ENCODE peak calls at places on chromosomes 2 and 18, in eight cellular contexts. One of them, this sample, is unnamed. For H3K9me3, the result is how much of the 10 kb centered on the place peaks cover.

GRCh38 chr2:200131307-200131706 is 175.2 kb upstream of the SPATS2L start:
- DNase-seq in SK-N-SH: no peak
- DNase-seq in neural progenitor cell: no peak
- DNase-seq in hepatocyte: no peak
- DNase-seq in OCI-LY7: no peak
- DNase-seq in HCT116: no peak
- DNase-seq in PC-3: peak
- DNase-seq in GM23248: no peak
- DNase-seq in this sample: no peak

GRCh38 chr18:24530630-24531111 is 70.2 kb downstream of the HRH4 start:
- DNase-seq in hepatocyte: peak
- DNase-seq in HCT116: peak
- DNase-seq in GM23248: peak
- DNase-seq in OCI-LY7: no peak
- DNase-seq in SK-N-SH: no peak
- DNase-seq in PC-3: peak
- DNase-seq in neural progenitor cell: no peak
- DNase-seq in this sample: no peak

GRCh38 chr2:121387591-121388325 is 102.8 kb upstream of the TFCP2L1 start:
- DNase-seq in HCT116: no peak
- DNase-seq in hepatocyte: no peak
- DNase-seq in GM23248: peak
- DNase-seq in OCI-LY7: no peak
- DNase-seq in SK-N-SH: no peak
- DNase-seq in PC-3: no peak
- DNase-seq in neural progenitor cell: no peak
- DNase-seq in this sample: no peak

GRCh38 chr2:238256594-238257104 is 16.8 kb upstream of the HES6 start:
- DNase-seq in PC-3: peak
- DNase-seq in GM23248: peak
- DNase-seq in neural progenitor cell: peak
- DNase-seq in OCI-LY7: peak
- DNase-seq in HCT116: peak
- DNase-seq in hepatocyte: peak
- DNase-seq in SK-N-SH: peak
- DNase-seq in this sample: peak

GRCh38 chr2:138496096-138496651 is 5.4 kb upstream of the SPOPL start:
- DNase-seq in hepatocyte: no peak
- DNase-seq in HCT116: no peak
- DNase-seq in PC-3: no peak
- DNase-seq in neural progenitor cell: peak
- DNase-seq in SK-N-SH: no peak
- DNase-seq in GM23248: no peak
- DNase-seq in OCI-LY7: no peak
- DNase-seq in this sample: no peak

GRCh38 chr18:11994346-11994707 is 13.0 kb downstream of the IMPA2 start:
- DNase-seq in GM23248: peak
- DNase-seq in PC-3: peak
- DNase-seq in OCI-LY7: no peak
- DNase-seq in neural progenitor cell: no peak
- DNase-seq in SK-N-SH: no peak
- DNase-seq in HCT116: no peak
- DNase-seq in hepatocyte: peak
- DNase-seq in this sample: no peak

GRCh38 chr18:79515944-79516351 is 120.2 kb downstream of the NFATC1 start:
- DNase-seq in HCT116: no peak
- DNase-seq in SK-N-SH: no peak
- DNase-seq in PC-3: no peak
- DNase-seq in GM23248: no peak
- DNase-seq in neural progenitor cell: no peak
- DNase-seq in hepatocyte: no peak
- DNase-seq in OCI-LY7: peak
- DNase-seq in this sample: no peak

GRCh38 chr2:234904785-234905184 is 47.0 kb upstream of the SH3BP4 start:
- DNase-seq in GM23248: no peak
- DNase-seq in PC-3: no peak
- DNase-seq in hepatocyte: no peak
- DNase-seq in neural progenitor cell: no peak
- DNase-seq in HCT116: no peak
- DNase-seq in OCI-LY7: no peak
- DNase-seq in SK-N-SH: no peak
- DNase-seq in this sample: no peak

GRCh38 chr2:122831644-122832043 is 1076.2 kb downstream of the TSN start:
- DNase-seq in hepatocyte: peak
- DNase-seq in PC-3: peak
- DNase-seq in SK-N-SH: no peak
- DNase-seq in OCI-LY7: no peak
- DNase-seq in neural progenitor cell: no peak
- DNase-seq in GM23248: peak
- DNase-seq in HCT116: no peak
- DNase-seq in this sample: no peak

DNA sequence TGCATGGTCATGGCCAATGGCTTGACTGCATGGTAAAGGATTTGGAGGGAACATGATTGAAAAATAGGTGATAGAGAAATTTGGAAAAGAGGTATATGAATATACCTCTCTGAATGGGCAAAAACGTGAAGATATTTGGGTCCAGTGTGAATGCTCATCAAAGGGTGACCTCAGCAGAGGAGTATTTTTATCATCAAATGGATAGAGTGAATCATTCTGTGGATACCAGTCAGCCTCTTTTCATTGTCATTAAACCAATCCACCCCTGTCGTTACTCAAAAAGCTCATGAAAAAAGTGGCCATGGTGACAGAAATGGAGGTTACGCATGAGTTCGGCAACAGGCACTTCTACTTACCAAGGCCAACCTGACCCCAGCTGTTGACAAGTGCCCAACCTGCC is 1074.7 kb downstream of the TSN start:
- DNase-seq in GM23248: no peak
- DNase-seq in SK-N-SH: no peak
- DNase-seq in HCT116: no peak
- DNase-seq in OCI-LY7: no peak
- DNase-seq in PC-3: peak
- DNase-seq in neural progenitor cell: no peak
- DNase-seq in hepatocyte: no peak
- DNase-seq in this sample: no peak
- H3K9me3 ChIP-seq in GM23248: under half
- H3K9me3 ChIP-seq in SK-N-SH: under half
- H3K9me3 ChIP-seq in HCT116: under half
- H3K9me3 ChIP-seq in OCI-LY7: under half
- H3K9me3 ChIP-seq in PC-3: under half
- H3K9me3 ChIP-seq in neural progenitor cell: under half
- H3K9me3 ChIP-seq in hepatocyte: under half
- H3K9me3 ChIP-seq in this sample: under half

GRCh38 chr2:38731090-38731489 is 20.1 kb downstream of the SRSF7 start:
- DNase-seq in neural progenitor cell: no peak
- DNase-seq in SK-N-SH: no peak
- DNase-seq in HCT116: no peak
- DNase-seq in hepatocyte: no peak
- DNase-seq in GM23248: no peak
- DNase-seq in OCI-LY7: no peak
- DNase-seq in PC-3: no peak
- DNase-seq in this sample: no peak

GRCh38 chr2:38736035-38736320 is 15.2 kb downstream of the SRSF7 start:
- DNase-seq in GM23248: no peak
- DNase-seq in SK-N-SH: no peak
- DNase-seq in OCI-LY7: no peak
- DNase-seq in PC-3: no peak
- DNase-seq in HCT116: no peak
- DNase-seq in hepatocyte: no peak
- DNase-seq in neural progenitor cell: no peak
- DNase-seq in this sample: no peak

GRCh38 chr2:38734299-38735058 is 16.7 kb downstream of the SRSF7 start:
- DNase-seq in HCT116: no peak
- DNase-seq in GM23248: no peak
- DNase-seq in OCI-LY7: no peak
- DNase-seq in PC-3: no peak
- DNase-seq in neural progenitor cell: no peak
- DNase-seq in SK-N-SH: no peak
- DNase-seq in hepatocyte: no peak
- DNase-seq in this sample: no peak

GRCh38 chr2:38731684-38732221 is 19.4 kb downstream of the SRSF7 start:
- DNase-seq in hepatocyte: no peak
- DNase-seq in SK-N-SH: no peak
- DNase-seq in neural progenitor cell: no peak
- DNase-seq in GM23248: no peak
- DNase-seq in HCT116: no peak
- DNase-seq in OCI-LY7: no peak
- DNase-seq in PC-3: no peak
- DNase-seq in this sample: no peak

DNA sequence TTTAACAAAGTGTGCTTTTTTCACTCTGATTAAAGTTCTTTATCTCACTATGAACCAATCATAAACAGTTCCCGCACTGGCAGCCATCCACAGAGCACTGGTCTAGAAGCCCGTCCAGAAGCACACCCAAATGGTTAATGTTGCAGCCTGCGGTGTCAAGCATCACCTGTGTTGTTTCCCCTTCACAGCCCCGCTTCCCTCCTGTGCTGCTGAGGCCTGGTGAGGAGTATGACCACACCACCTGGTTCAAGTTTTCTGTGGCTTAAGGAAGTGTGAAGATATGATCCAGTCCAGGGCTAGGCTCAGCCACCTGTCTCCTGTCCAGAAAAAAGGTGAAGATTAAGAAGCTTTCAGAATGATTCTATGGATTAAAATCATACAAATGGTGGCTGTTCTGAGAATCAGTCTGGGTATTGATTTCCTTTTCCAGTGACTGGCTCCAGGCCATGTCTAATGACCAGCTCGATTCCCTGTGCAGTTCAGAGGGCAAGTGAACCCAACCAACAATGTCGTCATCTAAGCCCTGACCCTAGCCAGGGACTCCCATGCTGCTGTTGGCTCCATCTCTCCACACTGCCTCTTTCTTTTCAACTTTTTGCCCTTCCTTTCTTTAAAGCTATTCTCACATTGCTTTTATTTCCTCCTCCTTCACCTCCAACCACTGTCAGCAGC is 17.7 kb downstream of the SRSF7 start:
- DNase-seq in GM23248: no peak
- DNase-seq in neural progenitor cell: no peak
- DNase-seq in SK-N-SH: no peak
- DNase-seq in PC-3: no peak
- DNase-seq in hepatocyte: no peak
- DNase-seq in HCT116: no peak
- DNase-seq in OCI-LY7: peak
- DNase-seq in this sample: peak
- TF ChIP-seq EZH2phosphoT487 in GM23248: no peak
- TF ChIP-seq EZH2phosphoT487 in neural progenitor cell: no peak
- TF ChIP-seq EZH2phosphoT487 in SK-N-SH: no peak
- TF ChIP-seq EZH2phosphoT487 in PC-3: no peak
- TF ChIP-seq EZH2phosphoT487 in hepatocyte: no peak
- TF ChIP-seq EZH2phosphoT487 in HCT116: no peak
- TF ChIP-seq EZH2phosphoT487 in OCI-LY7: no peak
- TF ChIP-seq EZH2phosphoT487 in this sample: no peak

GRCh38 chr2:101725515-101726192 is 28.1 kb downstream of the MAP4K4 start:
- DNase-seq in hepatocyte: no peak
- DNase-seq in OCI-LY7: peak
- DNase-seq in HCT116: no peak
- DNase-seq in neural progenitor cell: peak
- DNase-seq in SK-N-SH: no peak
- DNase-seq in GM23248: peak
- DNase-seq in PC-3: peak
- DNase-seq in this sample: no peak

GRCh38 chr2:101725038-101725437 is 27.5 kb downstream of the MAP4K4 start:
- DNase-seq in PC-3: no peak
- DNase-seq in hepatocyte: no peak
- DNase-seq in HCT116: no peak
- DNase-seq in GM23248: no peak
- DNase-seq in SK-N-SH: no peak
- DNase-seq in neural progenitor cell: no peak
- DNase-seq in OCI-LY7: no peak
- DNase-seq in this sample: no peak

GRCh38 chr2:101723366-101724112 is 26.0 kb downstream of the MAP4K4 start:
- DNase-seq in hepatocyte: no peak
- DNase-seq in GM23248: no peak
- DNase-seq in neural progenitor cell: no peak
- DNase-seq in SK-N-SH: no peak
- DNase-seq in OCI-LY7: no peak
- DNase-seq in HCT116: no peak
- DNase-seq in PC-3: no peak
- DNase-seq in this sample: no peak

GRCh38 chr2:101722878-101723277 is 25.4 kb downstream of the MAP4K4 start:
- DNase-seq in SK-N-SH: no peak
- DNase-seq in GM23248: no peak
- DNase-seq in neural progenitor cell: no peak
- DNase-seq in OCI-LY7: no peak
- DNase-seq in HCT116: no peak
- DNase-seq in PC-3: no peak
- DNase-seq in hepatocyte: no peak
- DNase-seq in this sample: no peak

DNA sequence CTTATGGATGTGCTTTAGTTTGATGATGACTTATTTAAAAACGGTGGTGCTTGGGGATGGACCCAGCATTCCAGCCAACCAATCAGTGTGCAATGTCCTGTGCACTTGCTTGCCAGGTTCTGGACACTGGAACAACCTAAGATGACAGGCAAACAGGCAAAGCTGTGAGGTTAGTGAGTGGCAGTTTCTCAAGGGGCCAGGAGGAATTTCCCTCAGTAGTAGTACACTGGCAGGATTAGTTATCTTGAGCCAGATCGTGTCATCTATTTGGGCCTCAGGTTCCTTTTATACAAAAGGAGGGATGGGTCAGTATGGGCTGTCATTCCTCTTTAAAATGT is 26.6 kb downstream of the MAP4K4 start:
- DNase-seq in SK-N-SH: no peak
- DNase-seq in OCI-LY7: no peak
- DNase-seq in hepatocyte: no peak
- DNase-seq in GM23248: no peak
- DNase-seq in neural progenitor cell: no peak
- DNase-seq in PC-3: no peak
- DNase-seq in HCT116: no peak
- DNase-seq in this sample: no peak
- H3K9me3 ChIP-seq in SK-N-SH: under half
- H3K9me3 ChIP-seq in OCI-LY7: under half
- H3K9me3 ChIP-seq in hepatocyte: under half
- H3K9me3 ChIP-seq in GM23248: under half
- H3K9me3 ChIP-seq in neural progenitor cell: under half
- H3K9me3 ChIP-seq in PC-3: under half
- H3K9me3 ChIP-seq in HCT116: under half
- H3K9me3 ChIP-seq in this sample: under half

DNA sequence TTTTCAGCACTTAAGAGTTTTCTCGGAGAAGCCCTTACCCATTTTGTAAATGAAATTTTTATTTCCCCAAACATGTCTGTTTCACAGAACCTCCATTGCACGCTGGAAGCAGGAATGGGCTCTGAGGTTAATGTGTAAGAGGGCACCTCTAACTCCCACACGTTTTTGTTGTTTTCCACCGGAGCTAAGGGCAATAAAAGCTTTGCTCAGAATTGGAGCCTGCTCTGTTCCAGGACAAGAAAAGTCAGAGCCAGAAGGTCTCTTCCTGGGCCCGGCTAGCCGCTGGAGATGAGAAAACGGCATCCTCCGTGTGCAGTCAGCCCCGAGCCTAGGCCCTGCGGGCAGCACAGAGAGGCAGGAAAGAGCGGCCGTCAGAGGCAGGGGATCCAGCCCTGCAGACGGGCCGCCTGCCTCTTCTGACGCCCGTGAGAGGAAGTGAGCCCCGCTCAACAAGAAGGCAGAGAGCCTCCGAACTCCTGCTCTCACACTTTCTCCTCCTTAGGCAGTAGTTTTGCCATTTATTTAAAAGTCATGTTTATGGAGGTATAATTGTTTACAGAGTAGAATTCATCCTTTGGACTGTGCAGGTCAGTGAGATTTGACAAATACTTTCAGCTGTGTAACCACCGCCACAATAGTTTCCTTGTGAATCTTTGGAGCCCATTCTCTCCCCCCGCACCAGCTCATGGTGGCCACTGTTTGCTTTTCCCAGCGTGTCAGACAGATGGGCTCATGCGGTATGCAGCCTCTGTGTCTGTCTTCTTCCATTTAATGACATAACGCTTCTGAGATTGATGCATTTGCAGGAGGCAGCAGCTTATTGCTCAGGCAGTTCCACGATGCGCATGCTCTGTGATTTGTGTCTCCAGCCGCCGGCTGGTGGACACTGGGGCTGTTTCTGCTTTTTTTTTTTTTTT is 117.3 kb downstream of the GALR1 start:
- DNase-seq in hepatocyte: peak
- DNase-seq in PC-3: peak
- DNase-seq in HCT116: no peak
- DNase-seq in SK-N-SH: peak
- DNase-seq in OCI-LY7: no peak
- DNase-seq in neural progenitor cell: no peak
- DNase-seq in GM23248: peak
- DNase-seq in this sample: no peak
- TF ChIP-seq EZH2phosphoT487 in hepatocyte: no peak
- TF ChIP-seq EZH2phosphoT487 in PC-3: no peak
- TF ChIP-seq EZH2phosphoT487 in HCT116: no peak
- TF ChIP-seq EZH2phosphoT487 in SK-N-SH: no peak
- TF ChIP-seq EZH2phosphoT487 in OCI-LY7: no peak
- TF ChIP-seq EZH2phosphoT487 in neural progenitor cell: no peak
- TF ChIP-seq EZH2phosphoT487 in GM23248: no peak
- TF ChIP-seq EZH2phosphoT487 in this sample: no peak